ENCODE peak calls at places on chromosome 16, in nine cellular contexts. One of them, this sample, is unnamed.

GRCh38 chr16:9002042-9002441 is 38.3 kb upstream of the USP7 start:
- DNase-seq in colonic mucosa: no peak
- DNase-seq in transverse colon: no peak
- DNase-seq in epithelial cell of esophagus: no peak
- DNase-seq in uterus: no peak
- DNase-seq in HFF-Myc: no peak
- DNase-seq in tibial artery: no peak
- DNase-seq in AG04450: no peak
- DNase-seq in Caco-2: no peak
- DNase-seq in this sample: no peak

GRCh38 chr16:47426806-47427205 is 34.1 kb downstream of the ITFG1 start:
- DNase-seq in colonic mucosa: no peak
- DNase-seq in transverse colon: no peak
- DNase-seq in epithelial cell of esophagus: no peak
- DNase-seq in uterus: no peak
- DNase-seq in HFF-Myc: no peak
- DNase-seq in tibial artery: no peak
- DNase-seq in AG04450: no peak
- DNase-seq in Caco-2: no peak
- DNase-seq in this sample: no peak

GRCh38 chr16:88727871-88728270 is 21.6 kb downstream of the CTU2 start:
- DNase-seq in colonic mucosa: no peak
- DNase-seq in transverse colon: no peak
- DNase-seq in epithelial cell of esophagus: no peak
- DNase-seq in uterus: no peak
- DNase-seq in HFF-Myc: no peak
- DNase-seq in tibial artery: no peak
- DNase-seq in AG04450: no peak
- DNase-seq in Caco-2: no peak
- DNase-seq in this sample: no peak

GRCh38 chr16:63702981-63703590 is 1418.8 kb downstream of the CDH11 start:
- DNase-seq in colonic mucosa: no peak
- DNase-seq in transverse colon: no peak
- DNase-seq in epithelial cell of esophagus: no peak
- DNase-seq in uterus: no peak
- DNase-seq in HFF-Myc: no peak
- DNase-seq in tibial artery: no peak
- DNase-seq in AG04450: no peak
- DNase-seq in Caco-2: peak; percentile 48
- DNase-seq in this sample: no peak

GRCh38 chr16:89924925-89925307 is 1.8 kb downstream of the TUBB3 start:
- DNase-seq in colonic mucosa: no peak
- DNase-seq in transverse colon: no peak
- DNase-seq in epithelial cell of esophagus: no peak
- DNase-seq in uterus: no peak
- DNase-seq in HFF-Myc: no peak
- DNase-seq in tibial artery: no peak
- DNase-seq in AG04450: no peak
- DNase-seq in Caco-2: no peak
- DNase-seq in this sample: no peak

GRCh38 chr16:75603241-75603640 is 19.8 kb downstream of the ADAT1 start:
- DNase-seq in colonic mucosa: no peak
- DNase-seq in transverse colon: no peak
- DNase-seq in epithelial cell of esophagus: peak; percentile 49
- DNase-seq in uterus: no peak
- DNase-seq in HFF-Myc: no peak
- DNase-seq in tibial artery: no peak
- DNase-seq in AG04450: no peak
- DNase-seq in Caco-2: no peak
- DNase-seq in this sample: no peak

GRCh38 chr16:22359679-22360078 is 14.7 kb downstream of the CDR2 start:
- DNase-seq in colonic mucosa: no peak
- DNase-seq in transverse colon: no peak
- DNase-seq in epithelial cell of esophagus: no peak
- DNase-seq in uterus: no peak
- DNase-seq in HFF-Myc: no peak
- DNase-seq in tibial artery: no peak
- DNase-seq in AG04450: no peak
- DNase-seq in Caco-2: no peak
- DNase-seq in this sample: no peak

GRCh38 chr16:47392114-47392513 is 68.7 kb downstream of the ITFG1 start:
- DNase-seq in colonic mucosa: no peak
- DNase-seq in transverse colon: no peak
- DNase-seq in epithelial cell of esophagus: peak; percentile 22
- DNase-seq in uterus: no peak
- DNase-seq in HFF-Myc: no peak
- DNase-seq in tibial artery: no peak
- DNase-seq in AG04450: no peak
- DNase-seq in Caco-2: no peak
- DNase-seq in this sample: no peak

GRCh38 chr16:12675852-12676251 is 127.8 kb downstream of the CPPED1 start:
- DNase-seq in colonic mucosa: no peak
- DNase-seq in transverse colon: no peak
- DNase-seq in epithelial cell of esophagus: no peak
- DNase-seq in uterus: no peak
- DNase-seq in HFF-Myc: peak; percentile 6
- DNase-seq in tibial artery: no peak
- DNase-seq in AG04450: no peak
- DNase-seq in Caco-2: peak; percentile 7
- DNase-seq in this sample: no peak

GRCh38 chr16:66248096-66248495 is 118.4 kb upstream of the CDH5 start:
- DNase-seq in colonic mucosa: peak; percentile 54
- DNase-seq in transverse colon: peak; percentile 37
- DNase-seq in epithelial cell of esophagus: no peak
- DNase-seq in uterus: peak; percentile 83
- DNase-seq in HFF-Myc: no peak
- DNase-seq in tibial artery: peak; percentile 85
- DNase-seq in AG04450: no peak
- DNase-seq in Caco-2: no peak
- DNase-seq in this sample: peak; percentile 88

GRCh38 chr16:50977064-50977621 is 173.9 kb downstream of the SALL1 start:
- DNase-seq in colonic mucosa: no peak
- DNase-seq in transverse colon: no peak
- DNase-seq in epithelial cell of esophagus: no peak
- DNase-seq in uterus: no peak
- DNase-seq in HFF-Myc: no peak
- DNase-seq in tibial artery: no peak
- DNase-seq in AG04450: no peak
- DNase-seq in Caco-2: no peak
- DNase-seq in this sample: no peak

GRCh38 chr16:66970775-66971725 is 10.0 kb downstream of the CES3 start:
- DNase-seq in colonic mucosa: no peak
- DNase-seq in transverse colon: no peak
- DNase-seq in epithelial cell of esophagus: peak; percentile 43
- DNase-seq in uterus: no peak
- DNase-seq in HFF-Myc: no peak
- DNase-seq in tibial artery: no peak
- DNase-seq in AG04450: peak; percentile 11
- DNase-seq in Caco-2: no peak
- DNase-seq in this sample: no peak

GRCh38 chr16:1331712-1332617 is 1.5 kb upstream of the BAIAP3 start:
- DNase-seq in colonic mucosa: peak; percentile 60
- DNase-seq in transverse colon: peak; percentile 88
- DNase-seq in epithelial cell of esophagus: peak; percentile 41
- DNase-seq in uterus: peak; percentile 61
- DNase-seq in HFF-Myc: peak; percentile 77
- DNase-seq in tibial artery: no peak
- DNase-seq in AG04450: no peak
- DNase-seq in Caco-2: peak; percentile 60
- DNase-seq in this sample: peak; percentile 86

GRCh38 chr16:1333854-1334719 is 642 bp downstream of the BAIAP3 start:
- DNase-seq in colonic mucosa: no peak
- DNase-seq in transverse colon: no peak
- DNase-seq in epithelial cell of esophagus: no peak
- DNase-seq in uterus: no peak
- DNase-seq in HFF-Myc: no peak
- DNase-seq in tibial artery: no peak
- DNase-seq in AG04450: no peak
- DNase-seq in Caco-2: no peak
- DNase-seq in this sample: no peak

GRCh38 chr16:1330931-1331711 is 2.3 kb upstream of the BAIAP3 start:
- DNase-seq in colonic mucosa: no peak
- DNase-seq in transverse colon: no peak
- DNase-seq in epithelial cell of esophagus: no peak
- DNase-seq in uterus: no peak
- DNase-seq in HFF-Myc: no peak
- DNase-seq in tibial artery: no peak
- DNase-seq in AG04450: no peak
- DNase-seq in Caco-2: no peak
- DNase-seq in this sample: no peak

GRCh38 chr16:1333149-1333812 is at the start of gene BAIAP3:
- DNase-seq in colonic mucosa: peak; percentile 64
- DNase-seq in transverse colon: peak; percentile 64
- DNase-seq in epithelial cell of esophagus: peak; percentile 56
- DNase-seq in uterus: no peak
- DNase-seq in HFF-Myc: no peak
- DNase-seq in tibial artery: no peak
- DNase-seq in AG04450: no peak
- DNase-seq in Caco-2: peak; percentile 40
- DNase-seq in this sample: no peak

DNA sequence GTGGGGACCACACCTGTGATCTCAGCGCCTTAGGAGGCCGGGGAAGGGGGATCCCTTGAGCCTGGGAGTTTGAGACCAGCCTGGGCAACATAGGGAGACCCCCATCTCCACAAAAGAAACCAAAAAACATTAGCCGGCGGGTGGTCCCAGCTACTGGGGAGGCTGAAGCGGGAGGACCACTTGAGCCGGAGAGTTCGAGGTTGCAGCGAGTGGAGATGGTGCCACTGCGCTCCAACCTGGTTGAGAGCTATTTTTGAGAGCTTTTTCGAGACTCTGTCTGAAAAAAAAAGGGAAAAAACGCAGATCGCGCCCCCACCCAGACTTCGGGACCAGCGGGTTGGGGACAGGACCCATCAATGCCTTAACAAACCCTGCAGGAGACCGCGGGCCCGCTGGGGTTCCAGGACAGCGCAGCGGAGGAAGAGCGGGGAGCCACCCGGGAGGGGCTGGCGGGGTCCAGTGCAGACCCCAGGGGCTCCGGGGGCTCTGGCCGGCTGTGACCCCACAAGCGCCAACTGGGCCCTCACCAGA is 762 bp upstream of the BAIAP3 start:
- DNase-seq in colonic mucosa: no peak
- DNase-seq in transverse colon: no peak
- DNase-seq in epithelial cell of esophagus: no peak
- DNase-seq in uterus: no peak
- DNase-seq in HFF-Myc: no peak
- DNase-seq in tibial artery: no peak
- DNase-seq in AG04450: no peak
- DNase-seq in Caco-2: no peak
- DNase-seq in this sample: no peak
- H3K4me3 ChIP-seq in colonic mucosa: peak overlapping the region; percentile 33
- H3K4me3 ChIP-seq in transverse colon: no peak overlapping the region
- H3K4me3 ChIP-seq in epithelial cell of esophagus: no peak overlapping the region
- H3K4me3 ChIP-seq in uterus: no peak overlapping the region
- H3K4me3 ChIP-seq in HFF-Myc: no peak overlapping the region
- H3K4me3 ChIP-seq in tibial artery: peak overlapping the region; percentile 24
- H3K4me3 ChIP-seq in AG04450: no peak overlapping the region
- H3K4me3 ChIP-seq in Caco-2: no peak overlapping the region
- H3K4me3 ChIP-seq in this sample: peak overlapping the region; percentile 14

GRCh38 chr16:58692450-58692849 is 7.9 kb upstream of the SLC38A7 start:
- DNase-seq in colonic mucosa: no peak
- DNase-seq in transverse colon: no peak
- DNase-seq in epithelial cell of esophagus: no peak
- DNase-seq in uterus: no peak
- DNase-seq in HFF-Myc: no peak
- DNase-seq in tibial artery: no peak
- DNase-seq in AG04450: no peak
- DNase-seq in Caco-2: no peak
- DNase-seq in this sample: no peak
- H3K4me3 ChIP-seq in colonic mucosa: no peak overlapping the region
- H3K4me3 ChIP-seq in transverse colon: no peak overlapping the region
- H3K4me3 ChIP-seq in epithelial cell of esophagus: no peak overlapping the region
- H3K4me3 ChIP-seq in uterus: no peak overlapping the region
- H3K4me3 ChIP-seq in HFF-Myc: no peak overlapping the region
- H3K4me3 ChIP-seq in tibial artery: no peak overlapping the region
- H3K4me3 ChIP-seq in AG04450: no peak overlapping the region
- H3K4me3 ChIP-seq in Caco-2: no peak overlapping the region
- H3K4me3 ChIP-seq in this sample: no peak overlapping the region

GRCh38 chr16:985237-985636 is 3.7 kb downstream of the SOX8 start:
- DNase-seq in colonic mucosa: no peak
- DNase-seq in transverse colon: no peak
- DNase-seq in epithelial cell of esophagus: no peak
- DNase-seq in uterus: no peak
- DNase-seq in HFF-Myc: no peak
- DNase-seq in tibial artery: no peak
- DNase-seq in AG04450: no peak
- DNase-seq in Caco-2: no peak
- DNase-seq in this sample: no peak

GRCh38 chr16:985646-986400 is 4.3 kb downstream of the SOX8 start:
- DNase-seq in colonic mucosa: no peak
- DNase-seq in transverse colon: no peak
- DNase-seq in epithelial cell of esophagus: no peak
- DNase-seq in uterus: no peak
- DNase-seq in HFF-Myc: no peak
- DNase-seq in tibial artery: no peak
- DNase-seq in AG04450: no peak
- DNase-seq in Caco-2: no peak
- DNase-seq in this sample: no peak

GRCh38 chr16:986925-987581 is 5.5 kb downstream of the SOX8 start:
- DNase-seq in colonic mucosa: no peak
- DNase-seq in transverse colon: no peak
- DNase-seq in epithelial cell of esophagus: no peak
- DNase-seq in uterus: no peak
- DNase-seq in HFF-Myc: no peak
- DNase-seq in tibial artery: no peak
- DNase-seq in AG04450: no peak
- DNase-seq in Caco-2: no peak
- DNase-seq in this sample: no peak

GRCh38 chr16:987846-988245 is 6.3 kb downstream of the SOX8 start:
- DNase-seq in colonic mucosa: no peak
- DNase-seq in transverse colon: no peak
- DNase-seq in epithelial cell of esophagus: no peak
- DNase-seq in uterus: no peak
- DNase-seq in HFF-Myc: no peak
- DNase-seq in tibial artery: no peak
- DNase-seq in AG04450: no peak
- DNase-seq in Caco-2: no peak
- DNase-seq in this sample: no peak

GRCh38 chr16:986411-986810 is 4.8 kb downstream of the SOX8 start:
- DNase-seq in colonic mucosa: no peak
- DNase-seq in transverse colon: no peak
- DNase-seq in epithelial cell of esophagus: no peak
- DNase-seq in uterus: no peak
- DNase-seq in HFF-Myc: no peak
- DNase-seq in tibial artery: no peak
- DNase-seq in AG04450: no peak
- DNase-seq in Caco-2: no peak
- DNase-seq in this sample: no peak
- H3K4me3 ChIP-seq in colonic mucosa: no peak overlapping the region
- H3K4me3 ChIP-seq in transverse colon: no peak overlapping the region
- H3K4me3 ChIP-seq in epithelial cell of esophagus: no peak overlapping the region
- H3K4me3 ChIP-seq in uterus: no peak overlapping the region
- H3K4me3 ChIP-seq in HFF-Myc: no peak overlapping the region
- H3K4me3 ChIP-seq in tibial artery: no peak overlapping the region
- H3K4me3 ChIP-seq in AG04450: no peak overlapping the region
- H3K4me3 ChIP-seq in Caco-2: no peak overlapping the region
- H3K4me3 ChIP-seq in this sample: no peak overlapping the region

DNA sequence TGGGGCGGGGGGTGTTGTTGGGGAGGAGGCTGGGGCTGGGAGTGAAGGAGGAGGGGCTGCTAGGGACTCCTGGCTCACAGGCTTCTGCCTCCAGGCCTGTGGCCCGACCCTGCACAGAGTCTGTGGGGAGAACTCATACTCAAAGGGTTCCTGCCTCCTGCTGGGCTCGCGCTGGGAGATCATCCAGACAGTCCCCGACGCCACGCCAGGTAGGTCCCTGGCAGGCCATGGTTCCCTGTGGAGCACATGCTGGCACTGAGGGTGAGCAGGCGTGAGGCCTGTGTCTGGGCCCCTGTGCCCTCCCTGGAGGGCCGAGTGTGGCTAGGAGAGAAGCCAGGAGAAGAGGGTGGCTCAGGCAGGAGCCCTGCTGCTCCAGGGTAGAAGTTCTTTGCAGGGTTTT is 4.6 kb downstream of the ITGAD start:
- DNase-seq in colonic mucosa: no peak
- DNase-seq in transverse colon: no peak
- DNase-seq in epithelial cell of esophagus: no peak
- DNase-seq in uterus: no peak
- DNase-seq in HFF-Myc: no peak
- DNase-seq in tibial artery: no peak
- DNase-seq in AG04450: no peak
- DNase-seq in Caco-2: no peak
- DNase-seq in this sample: no peak
- H3K4me3 ChIP-seq in colonic mucosa: no peak overlapping the region
- H3K4me3 ChIP-seq in transverse colon: no peak overlapping the region
- H3K4me3 ChIP-seq in epithelial cell of esophagus: no peak overlapping the region
- H3K4me3 ChIP-seq in uterus: no peak overlapping the region
- H3K4me3 ChIP-seq in HFF-Myc: no peak overlapping the region
- H3K4me3 ChIP-seq in tibial artery: no peak overlapping the region
- H3K4me3 ChIP-seq in AG04450: no peak overlapping the region
- H3K4me3 ChIP-seq in Caco-2: no peak overlapping the region
- H3K4me3 ChIP-seq in this sample: no peak overlapping the region

This sample was measured in sigmoid colon.